ENCODE peak calls at places on chromosome 13, in nine cellular contexts. U is SW 1271; G is MCF 10A; C is Calu3; Q is H54; L is neural crest cell; X is Panc1; A is fibroblast of the aortic adventitia; N is activated CD4-positive, alpha-beta T cell treated with anti-CD3 and anti-CD28 coated beads for 1 hour. R is an unnamed sample.
A peak's percentile ranks its signal among the peaks of the same experiment; 100 is the strongest.

GRCh38 chr13:95643471-95643813 is 1.1 kb downstream of the DZIP1 start:
- DNase-seq in U (no peak), G (peak; percentile 44), C (no peak), Q (no peak), L (no peak), X (no peak), A (peak; percentile 46), N (no peak), R (no peak)

GRCh38 chr13:41408061-41408460 is 49.3 kb upstream of the RGCC start:
- DNase-seq in U (no peak), G (no peak), C (no peak), Q (no peak), L (no peak), X (no peak), A (peak; percentile 9), N (no peak), R (no peak)

GRCh38 chr13:21837288-21837687 is 166.4 kb downstream of the FGF9 start:
- DNase-seq in U (no peak), G (no peak), C (no peak), Q (no peak), L (no peak), X (no peak), A (no peak), N (no peak), R (no peak)

GRCh38 chr13:73231456-73231855 is 172.7 kb downstream of the KLF5 start:
- DNase-seq in U (no peak), G (no peak), C (no peak), Q (no peak), L (no peak), X (no peak), A (no peak), N (no peak), R (no peak)

GRCh38 chr13:41222259-41222852 is 28.0 kb upstream of the KBTBD7 start:
- DNase-seq in U (peak; percentile 55), G (peak; percentile 75), C (peak; percentile 45), Q (no peak), L (peak; percentile 51), X (peak; percentile 43), A (peak; percentile 71), N (no peak), R (no peak)

GRCh38 chr13:109139346-109139745 is 509.9 kb downstream of the MYO16 start:
- DNase-seq in U (no peak), G (no peak), C (no peak), Q (no peak), L (no peak), X (no peak), A (no peak), N (no peak), R (no peak)

GRCh38 chr13:97429681-97430081 is 4.3 kb upstream of the RAP2A start:
- DNase-seq in U (no peak), G (peak; percentile 17), C (no peak), Q (no peak), L (no peak), X (no peak), A (peak; percentile 45), N (no peak), R (no peak)

GRCh38 chr13:83297591-83298305 is 584.5 kb downstream of the SLITRK1 start:
- DNase-seq in U (no peak), G (no peak), C (no peak), Q (no peak), L (no peak), X (no peak), A (no peak), N (no peak), R (no peak)

GRCh38 chr13:75181906-75182305 is 300.1 kb downstream of the TBC1D4 start:
- DNase-seq in U (peak; percentile 79), G (peak; percentile 56), C (no peak), Q (peak; percentile 11), L (no peak), X (no peak), A (peak; percentile 89), N (no peak), R (no peak)